ENCODE peak calls at places on chromosome 18, in four cellular contexts. A is GM23248, Y is adipocyte, O is fibroblast of lung. C is an unnamed sample. For H3K27me3, H3K36me3 and H3K4me1, the result is how much of the 10 kb centered on the place peaks cover.

GRCh38 chr18:3869848-3870247 is 419.9 kb downstream of the TGIF1 start:
- DNase-seq in O (peak), Y (peak), A (peak), C (no peak)

GRCh38 chr18:32530947-32531651 is 60.4 kb upstream of the GAREM1 start:
- DNase-seq in O (peak), A (peak), Y (peak), C (no peak)

GRCh38 chr18:63208676-63209075 is 110.9 kb downstream of the BCL2 start:
- DNase-seq in A (no peak), Y (no peak), O (no peak), C (no peak)

GRCh38 chr18:28153485-28154065 is 23.4 kb downstream of the CDH2 start:
- DNase-seq in A (peak), O (peak), Y (no peak), C (no peak)

GRCh38 chr18:46260879-46261143 is 156.6 kb downstream of the HAUS1 start:
- DNase-seq in Y (no peak), O (peak), A (no peak), C (no peak)

GRCh38 chr18:64202229-64202835 is 53.4 kb upstream of the LINC00305 start:
- DNase-seq in O (no peak), Y (no peak), A (no peak), C (no peak)

GRCh38 chr18:46320928-46321855 is 217.0 kb downstream of the HAUS1 start:
- DNase-seq in A (peak), O (peak), Y (peak), C (peak)

GRCh38 chr18:51668632-51669031 is 471.2 kb upstream of the MEX3C start:
- DNase-seq in O (no peak), A (no peak), Y (no peak), C (no peak)

GRCh38 chr18:23703057-23703986 is 14.1 kb downstream of the LAMA3 start:
- DNase-seq in Y (peak), A (peak), O (peak), C (peak)

GRCh38 chr18:35059280-35059927 is 18.2 kb downstream of the MAPRE2 start:
- DNase-seq in A (no peak), O (no peak), Y (no peak), C (no peak)

GRCh38 chr18:11808001-11808855 is 43.0 kb upstream of the CHMP1B start:
- DNase-seq in A (peak), O (peak), Y (no peak), C (no peak)

GRCh38 chr18:5195656-5196055 is 1.4 kb downstream of the AKAIN1 start:
- DNase-seq in Y (no peak), O (no peak), A (no peak), C (no peak)

GRCh38 chr18:41558744-41559143 is 396.3 kb upstream of the PIK3C3 start:
- DNase-seq in A (no peak), Y (no peak), O (no peak), C (no peak)

GRCh38 chr18:33034212-33034611 is 261.4 kb upstream of the KLHL14 start:
- DNase-seq in Y (no peak), A (no peak), O (no peak), C (no peak)

GRCh38 chr18:67282796-67283195 is 233.7 kb downstream of the DSEL start:
- DNase-seq in Y (peak), O (peak), A (peak), C (peak)

GRCh38 chr18:35378206-35378795 is 1.2 kb upstream of the ZNF396 start:
- DNase-seq in Y (peak), A (peak), O (peak), C (peak)

GRCh38 chr18:33761363-33761762 is 183.3 kb downstream of the ASXL3 start:
- DNase-seq in O (peak), A (peak), Y (peak), C (no peak)

GRCh38 chr18:34880882-34881852 is 160.0 kb upstream of the MAPRE2 start:
- DNase-seq in A (peak), Y (peak), O (peak), C (no peak)

GRCh38 chr18:37456395-37456794 is 109.2 kb downstream of the CELF4 start:
- DNase-seq in O (no peak), Y (no peak), A (no peak), C (no peak)

GRCh38 chr18:59275406-59275949 is 2.2 kb upstream of the RAX start:
- DNase-seq in O (no peak), Y (no peak), A (no peak), C (peak)

GRCh38 chr18:36153203-36153602 is 23.5 kb downstream of the ELP2 start:
- DNase-seq in A (peak), O (peak), Y (peak), C (peak)

GRCh38 chr18:26646897-26647296 is 98.5 kb upstream of the KCTD1 start:
- DNase-seq in O (no peak), A (no peak), Y (no peak), C (no peak)

GRCh38 chr18:63962137-63962536 is 7.7 kb upstream of the SERPINB8 start:
- DNase-seq in A (peak), O (no peak), Y (no peak), C (no peak)

GRCh38 chr18:38362286-38362792 is 796.7 kb upstream of the CELF4 start:
- DNase-seq in A (no peak), Y (no peak), O (no peak), C (no peak)

GRCh38 chr18:49527631-49528327 is 34.1 kb upstream of the LIPG start:
- DNase-seq in O (no peak), A (no peak), Y (no peak), C (no peak)

GRCh38 chr18:49944681-49945080 is 131.3 kb upstream of the ACAA2 start:
- DNase-seq in Y (no peak), O (peak), A (peak), C (no peak)

GRCh38 chr18:27114842-27115241 is 70.3 kb downstream of the CHST9 start:
- DNase-seq in O (no peak), A (no peak), Y (no peak), C (no peak)

GRCh38 chr18:57771626-57772025 is 31.5 kb downstream of the ATP8B1 start:
- DNase-seq in A (no peak), O (no peak), Y (no peak), C (no peak)

GRCh38 chr18:62106271-62106670 is 80.6 kb downstream of the PIGN start:
- DNase-seq in A (no peak), O (no peak), Y (no peak), C (no peak)

GRCh38 chr18:78971511-78972245 is 7.9 kb upstream of the SALL3 start:
- DNase-seq in Y (no peak), O (no peak), A (no peak), C (peak)
- H3K27me3 ChIP-seq in Y (half or more), O (under half), A (under half), C (under half)

GRCh38 chr18:13587477-13587876 is 138.9 kb downstream of the FAM210A start:
- DNase-seq in O (no peak), A (no peak), Y (no peak), C (no peak)
- H3K36me3 ChIP-seq in O (under half), A (under half), Y (under half), C (under half)

GRCh38 chr18:55857961-55858360 is 270.0 kb upstream of the TCF4 start:
- DNase-seq in O (no peak), Y (no peak), A (no peak), C (no peak)

GRCh38 chr18:55857409-55857808 is 269.4 kb upstream of the TCF4 start:
- DNase-seq in Y (no peak), O (no peak), A (no peak), C (no peak)

GRCh38 chr18:55856679-55857078 is 268.7 kb upstream of the TCF4 start:
- DNase-seq in Y (no peak), O (no peak), A (no peak), C (no peak)

GRCh38 chr18:55859116-55859515 is 271.1 kb upstream of the TCF4 start:
- DNase-seq in Y (no peak), A (peak), O (no peak), C (no peak)

DNA sequence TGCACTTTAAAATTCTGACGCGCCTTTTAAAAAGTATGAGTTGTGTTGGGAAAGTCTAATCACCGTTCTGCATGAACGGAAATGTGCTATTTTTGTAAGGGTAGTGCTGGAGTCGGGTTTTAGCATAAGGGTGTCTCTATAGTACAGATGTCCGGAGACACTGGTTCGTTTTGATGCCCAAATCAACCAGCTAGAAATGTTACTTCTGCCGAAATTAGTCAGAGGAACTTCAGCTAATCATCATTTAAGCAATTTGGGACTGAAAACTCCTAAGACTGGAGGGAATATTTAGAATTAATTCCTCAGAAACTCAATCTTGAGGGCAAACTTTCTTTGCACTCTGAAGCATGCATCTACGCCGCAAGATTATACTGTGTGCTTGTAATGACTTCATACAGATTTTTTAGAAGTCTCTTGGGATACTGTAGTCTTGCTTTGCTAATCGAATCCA is 270.7 kb upstream of the TCF4 start:
- DNase-seq in Y (peak), A (peak), O (peak), C (no peak)
- H3K4me1 ChIP-seq in Y (under half), A (under half), O (under half), C (under half)

DNA sequence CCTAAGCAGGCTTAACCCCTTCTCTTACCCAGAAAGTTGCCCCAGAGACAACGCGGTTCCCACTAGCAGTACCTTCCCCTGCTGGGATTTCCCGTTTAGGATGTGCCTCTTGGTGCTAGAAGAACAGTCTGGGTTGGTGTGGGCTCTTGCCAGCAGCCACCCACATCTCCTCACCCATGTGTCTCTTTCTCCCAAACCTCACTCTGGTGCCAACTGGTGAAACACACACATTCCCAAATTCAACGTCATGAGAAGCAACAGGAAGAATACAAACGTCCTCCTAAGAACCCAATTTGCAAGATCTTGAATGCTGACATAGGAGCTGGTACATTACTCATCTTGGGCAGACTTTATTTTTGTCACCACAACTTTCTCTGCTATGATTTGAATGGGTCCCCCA is 36.2 kb downstream of the DIPK1C start:
- DNase-seq in A (peak), O (no peak), Y (no peak), C (no peak)
- H3K27me3 ChIP-seq in A (under half), O (under half), Y (under half), C (under half)

DNA sequence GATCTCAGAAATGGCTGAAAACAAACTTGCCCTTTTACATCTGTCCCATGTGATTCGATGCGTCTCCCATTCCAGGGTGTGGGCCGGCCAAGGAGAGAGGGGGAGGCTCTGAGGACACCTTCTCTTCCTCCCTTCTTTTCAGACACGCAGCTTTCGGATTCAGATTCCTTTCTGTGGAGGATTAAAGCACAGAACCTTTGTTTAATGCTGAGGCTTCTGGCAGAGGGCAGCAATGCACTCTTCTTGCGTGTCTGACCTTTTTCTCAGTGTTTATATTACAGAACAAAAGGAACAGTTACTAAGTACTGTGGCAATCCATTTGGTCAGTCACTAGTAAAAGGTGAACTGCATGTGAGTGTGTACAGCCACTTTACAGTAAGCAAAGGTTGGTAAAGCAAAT is 268.9 kb upstream of the CCDC68 start:
- DNase-seq in A (no peak), O (peak), Y (peak), C (peak)
- H3K36me3 ChIP-seq in A (under half), O (under half), Y (half or more), C (under half)

DNA sequence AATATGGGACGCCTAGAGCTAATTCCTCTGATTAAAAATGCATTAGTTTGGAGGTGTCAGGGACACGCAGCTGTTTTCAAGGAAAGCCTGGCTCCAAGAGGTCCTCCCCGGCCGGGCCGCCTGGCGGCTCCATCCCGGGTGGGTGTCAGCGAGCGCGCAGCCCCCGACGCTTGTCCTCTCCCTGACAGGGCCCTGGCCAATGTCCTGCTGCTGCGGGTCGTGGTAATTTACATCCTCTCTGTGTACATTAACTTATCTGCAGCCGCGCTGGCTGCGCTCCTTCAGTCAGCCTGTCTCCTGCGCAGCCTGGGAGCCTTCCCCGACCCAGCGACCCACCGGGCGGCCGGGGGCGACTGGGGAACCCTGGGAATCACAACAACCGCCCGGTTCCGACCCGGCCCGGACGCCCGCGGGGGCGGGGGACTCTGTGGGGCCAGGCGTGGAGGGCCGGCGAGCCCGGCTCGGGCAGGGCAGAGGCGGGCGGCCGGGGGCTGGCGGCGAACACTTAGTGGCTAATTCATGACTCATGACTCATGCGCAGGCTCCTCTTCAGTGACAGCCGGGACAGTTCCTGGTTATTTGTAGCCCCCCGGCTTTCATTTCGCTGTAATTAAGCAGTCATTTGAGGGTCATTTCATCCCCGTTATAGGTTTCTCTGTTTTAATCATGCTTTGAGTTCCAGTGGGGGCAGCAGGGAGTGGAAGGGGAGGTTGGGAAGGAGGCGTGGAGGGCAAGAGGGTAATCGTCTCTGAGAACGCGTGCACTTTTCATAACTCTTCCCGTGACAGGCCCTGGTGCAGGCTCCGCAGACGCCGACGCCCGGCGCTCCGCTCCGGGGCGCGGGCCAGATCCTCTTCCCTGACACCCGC is 141.9 kb upstream of the CTAGE1 start:
- DNase-seq in A (peak), Y (peak), O (peak), C (peak)
- H3K4me1 ChIP-seq in A (under half), Y (under half), O (under half), C (under half)

GRCh38 chr18:22172594-22173049 is 3.2 kb downstream of the GATA6 start:
- DNase-seq in O (no peak), Y (no peak), A (peak), C (peak)

GRCh38 chr18:22171839-22172582 is 2.6 kb downstream of the GATA6 start:
- DNase-seq in A (peak), O (no peak), Y (peak), C (peak)

GRCh38 chr18:22174341-22175148 is 5.2 kb downstream of the GATA6 start:
- DNase-seq in A (no peak), O (no peak), Y (no peak), C (no peak)

GRCh38 chr18:22173928-22174301 is 4.5 kb downstream of the GATA6 start:
- DNase-seq in A (no peak), Y (no peak), O (no peak), C (no peak)

DNA sequence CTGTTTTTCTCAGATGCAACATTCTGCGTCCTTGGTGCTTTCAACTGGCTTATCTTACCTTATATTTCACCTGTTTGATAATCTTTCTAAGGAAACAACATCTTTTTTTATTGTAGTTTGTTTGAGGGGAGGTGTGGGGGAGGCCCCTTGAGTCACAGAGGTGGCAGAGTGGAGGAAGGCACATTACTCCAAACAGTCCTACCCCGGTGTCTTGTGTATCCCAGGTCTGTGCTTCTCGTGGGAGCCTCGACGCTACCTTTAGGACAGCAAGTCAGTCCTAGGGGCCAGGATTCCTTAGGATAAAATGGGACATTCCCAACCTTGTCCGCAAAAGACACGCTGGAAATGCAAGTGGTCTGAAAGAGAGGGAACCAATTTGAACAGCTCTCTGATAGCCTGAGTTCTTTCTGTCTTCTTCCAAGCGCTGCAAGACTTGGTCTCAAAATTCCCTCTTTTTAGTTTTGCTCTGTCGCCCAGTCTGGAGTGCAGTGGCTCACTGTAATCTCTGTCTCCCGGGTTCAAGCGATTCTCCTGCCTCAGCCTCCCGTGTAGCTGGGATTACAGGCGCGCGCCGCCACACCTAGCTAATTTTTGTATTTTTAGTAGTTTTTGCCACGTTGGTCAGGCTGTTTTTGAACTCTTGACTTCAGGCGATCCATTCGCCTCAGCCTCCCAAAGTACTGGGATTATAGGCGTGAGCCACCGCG is 4.0 kb downstream of the GATA6 start:
- DNase-seq in A (no peak), O (no peak), Y (no peak), C (peak)
- H3K27me3 ChIP-seq in A (under half), O (under half), Y (under half), C (under half)

GRCh38 chr18:2515408-2515807 is 55.9 kb downstream of the METTL4 start:
- DNase-seq in Y (peak), A (peak), O (peak), C (peak)

GRCh38 chr18:2512059-2512458 is 59.2 kb downstream of the METTL4 start:
- DNase-seq in Y (no peak), O (no peak), A (no peak), C (no peak)

GRCh38 chr18:2513616-2514015 is 57.7 kb downstream of the METTL4 start:
- DNase-seq in A (no peak), O (peak), Y (peak), C (peak)

GRCh38 chr18:2518473-2518872 is 52.8 kb downstream of the METTL4 start:
- DNase-seq in Y (no peak), O (no peak), A (no peak), C (no peak)

GRCh38 chr18:2515908-2516625 is 55.2 kb downstream of the METTL4 start:
- DNase-seq in O (peak), A (peak), Y (peak), C (peak)
- H3K36me3 ChIP-seq in O (under half), A (under half), Y (under half), C (under half)

GRCh38 chr18:44917865-44918476 is 237.3 kb downstream of the SETBP1 start:
- DNase-seq in Y (no peak), A (no peak), O (no peak), C (no peak)

GRCh38 chr18:44916429-44917183 is 235.9 kb downstream of the SETBP1 start:
- DNase-seq in O (no peak), Y (no peak), A (peak), C (no peak)

GRCh38 chr18:44915213-44915612 is 234.5 kb downstream of the SETBP1 start:
- DNase-seq in O (no peak), Y (no peak), A (peak), C (no peak)

GRCh38 chr18:44915661-44916060 is 235.0 kb downstream of the SETBP1 start:
- DNase-seq in Y (no peak), A (peak), O (no peak), C (no peak)

DNA sequence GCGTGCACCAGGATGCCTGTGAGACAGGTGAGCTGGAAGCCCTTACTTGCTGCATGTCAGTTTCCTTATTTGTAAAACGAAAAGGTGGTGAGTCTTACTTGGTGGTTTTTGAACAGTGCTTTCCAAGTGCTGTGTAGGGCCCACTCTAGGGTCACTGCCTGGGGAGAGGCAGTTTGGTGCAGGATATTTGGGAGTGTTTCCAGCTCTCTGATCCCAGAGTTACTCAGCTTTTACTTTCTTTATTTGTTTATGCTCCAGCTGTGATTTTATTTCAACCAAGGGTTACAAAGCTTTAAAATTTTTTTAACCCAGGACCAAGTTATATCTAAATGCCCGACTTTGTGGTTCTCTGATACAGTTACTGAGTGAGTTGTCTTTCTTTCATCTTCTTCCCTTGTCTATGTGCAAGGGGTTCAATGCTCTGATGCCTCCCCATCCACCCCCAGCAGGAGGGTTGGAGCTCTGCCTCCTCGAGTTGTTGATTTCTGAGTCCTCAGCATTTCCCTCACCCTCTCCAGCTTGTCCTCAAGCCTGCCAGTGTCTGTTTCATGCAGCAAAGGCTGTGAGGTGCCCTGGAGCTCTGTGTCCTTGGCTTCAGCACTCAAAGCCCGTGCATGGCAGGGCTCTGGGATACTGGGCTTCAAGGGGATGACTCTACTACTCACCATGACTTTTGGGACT is 236.6 kb downstream of the SETBP1 start:
- DNase-seq in Y (peak), A (peak), O (peak), C (no peak)
- H3K4me1 ChIP-seq in Y (under half), A (under half), O (under half), C (under half)

C was measured in osteoblast.